ENCODE peak calls at places on chromosomes 4 and X, in eight cellular contexts. One of them, this sample, is unnamed.

GRCh38 chr4:156970501-156971167 is 965 bp downstream of the PDGFC start:
- DNase-seq in AG10803: peak
- DNase-seq in pancreas: peak
- DNase-seq in heart left ventricle: peak
- DNase-seq in choroid plexus epithelial cell: peak
- DNase-seq in GM06990: no peak
- DNase-seq in A549: peak
- DNase-seq in lung: peak
- DNase-seq in this sample: peak

GRCh38 chr4:8836664-8837171 is 34.9 kb downstream of the HMX1 start:
- DNase-seq in A549: no peak
- DNase-seq in pancreas: peak
- DNase-seq in heart left ventricle: peak
- DNase-seq in lung: no peak
- DNase-seq in choroid plexus epithelial cell: no peak
- DNase-seq in GM06990: no peak
- DNase-seq in AG10803: no peak
- DNase-seq in this sample: no peak

GRCh38 chr4:185754961-185755360 is 57.0 kb downstream of the SORBS2 start:
- DNase-seq in A549: no peak
- DNase-seq in pancreas: no peak
- DNase-seq in lung: peak
- DNase-seq in AG10803: no peak
- DNase-seq in choroid plexus epithelial cell: no peak
- DNase-seq in GM06990: no peak
- DNase-seq in heart left ventricle: no peak
- DNase-seq in this sample: no peak

GRCh38 chr4:77120888-77121508 is 36.0 kb upstream of the CCNG2 start:
- DNase-seq in GM06990: no peak
- DNase-seq in heart left ventricle: no peak
- DNase-seq in lung: no peak
- DNase-seq in A549: no peak
- DNase-seq in pancreas: no peak
- DNase-seq in AG10803: no peak
- DNase-seq in choroid plexus epithelial cell: peak
- DNase-seq in this sample: peak

GRCh38 chr4:15525080-15525479 is 55.4 kb downstream of the CC2D2A start:
- DNase-seq in A549: peak
- DNase-seq in choroid plexus epithelial cell: no peak
- DNase-seq in GM06990: no peak
- DNase-seq in AG10803: no peak
- DNase-seq in heart left ventricle: no peak
- DNase-seq in lung: no peak
- DNase-seq in pancreas: no peak
- DNase-seq in this sample: peak

GRCh38 chrX:68823413-68824151 is 5.2 kb upstream of the EFNB1 start:
- DNase-seq in choroid plexus epithelial cell: no peak
- DNase-seq in heart left ventricle: no peak
- DNase-seq in AG10803: no peak
- DNase-seq in A549: no peak
- DNase-seq in lung: peak
- DNase-seq in pancreas: no peak
- DNase-seq in GM06990: no peak
- DNase-seq in this sample: no peak

GRCh38 chrX:134026732-134027311 is 41.4 kb upstream of the GPC3 start:
- DNase-seq in heart left ventricle: peak
- DNase-seq in AG10803: peak
- DNase-seq in lung: peak
- DNase-seq in pancreas: no peak
- DNase-seq in GM06990: no peak
- DNase-seq in choroid plexus epithelial cell: peak
- DNase-seq in A549: peak
- DNase-seq in this sample: peak

GRCh38 chr4:39732728-39733127 is 34.8 kb downstream of the UBE2K start:
- DNase-seq in lung: no peak
- DNase-seq in GM06990: no peak
- DNase-seq in choroid plexus epithelial cell: peak
- DNase-seq in heart left ventricle: no peak
- DNase-seq in pancreas: no peak
- DNase-seq in A549: peak
- DNase-seq in AG10803: peak
- DNase-seq in this sample: peak

GRCh38 chr4:73525611-73526010 is 44.1 kb downstream of the AFM start:
- DNase-seq in lung: no peak
- DNase-seq in heart left ventricle: no peak
- DNase-seq in A549: no peak
- DNase-seq in GM06990: no peak
- DNase-seq in AG10803: no peak
- DNase-seq in pancreas: no peak
- DNase-seq in choroid plexus epithelial cell: no peak
- DNase-seq in this sample: no peak

GRCh38 chr4:81607947-81608346 is 136.2 kb upstream of the RASGEF1B start:
- DNase-seq in lung: no peak
- DNase-seq in choroid plexus epithelial cell: no peak
- DNase-seq in GM06990: no peak
- DNase-seq in pancreas: no peak
- DNase-seq in A549: no peak
- DNase-seq in heart left ventricle: no peak
- DNase-seq in AG10803: no peak
- DNase-seq in this sample: peak

GRCh38 chr4:159290321-159291030 is 187.6 kb downstream of the RAPGEF2 start:
- DNase-seq in AG10803: no peak
- DNase-seq in lung: no peak
- DNase-seq in GM06990: no peak
- DNase-seq in choroid plexus epithelial cell: peak
- DNase-seq in A549: no peak
- DNase-seq in heart left ventricle: no peak
- DNase-seq in pancreas: no peak
- DNase-seq in this sample: peak

GRCh38 chr4:146132445-146132844 is 43.1 kb upstream of the LSM6 start:
- DNase-seq in AG10803: no peak
- DNase-seq in GM06990: peak
- DNase-seq in A549: no peak
- DNase-seq in lung: no peak
- DNase-seq in heart left ventricle: no peak
- DNase-seq in choroid plexus epithelial cell: no peak
- DNase-seq in pancreas: no peak
- DNase-seq in this sample: peak

GRCh38 chr4:165207431-165208321 is at the start of gene KLHL2:
- DNase-seq in pancreas: peak
- DNase-seq in GM06990: peak
- DNase-seq in heart left ventricle: peak
- DNase-seq in A549: peak
- DNase-seq in lung: peak
- DNase-seq in choroid plexus epithelial cell: peak
- DNase-seq in AG10803: peak
- DNase-seq in this sample: peak

GRCh38 chrX:78957768-78958130 is 12.6 kb downstream of the P2RY10 start:
- DNase-seq in A549: no peak
- DNase-seq in choroid plexus epithelial cell: no peak
- DNase-seq in AG10803: no peak
- DNase-seq in GM06990: peak
- DNase-seq in heart left ventricle: no peak
- DNase-seq in lung: no peak
- DNase-seq in pancreas: no peak
- DNase-seq in this sample: no peak

GRCh38 chr4:83011779-83012630 is 1.4 kb upstream of the LIN54 start:
- DNase-seq in GM06990: peak
- DNase-seq in AG10803: peak
- DNase-seq in choroid plexus epithelial cell: peak
- DNase-seq in pancreas: peak
- DNase-seq in heart left ventricle: peak
- DNase-seq in A549: peak
- DNase-seq in lung: peak
- DNase-seq in this sample: peak

GRCh38 chr4:159137176-159137575 is 34.3 kb downstream of the RAPGEF2 start:
- DNase-seq in GM06990: no peak
- DNase-seq in A549: peak
- DNase-seq in lung: no peak
- DNase-seq in heart left ventricle: no peak
- DNase-seq in choroid plexus epithelial cell: no peak
- DNase-seq in pancreas: no peak
- DNase-seq in AG10803: no peak
- DNase-seq in this sample: peak

GRCh38 chr4:127870688-127871087 is 10.0 kb upstream of the PLK4 start:
- DNase-seq in choroid plexus epithelial cell: peak
- DNase-seq in pancreas: no peak
- DNase-seq in A549: peak
- DNase-seq in GM06990: no peak
- DNase-seq in heart left ventricle: no peak
- DNase-seq in AG10803: peak
- DNase-seq in lung: peak
- DNase-seq in this sample: peak

GRCh38 chr4:150570862-150571261 is 11.1 kb upstream of the MAB21L2 start:
- DNase-seq in lung: no peak
- DNase-seq in AG10803: no peak
- DNase-seq in choroid plexus epithelial cell: no peak
- DNase-seq in pancreas: no peak
- DNase-seq in A549: peak
- DNase-seq in heart left ventricle: no peak
- DNase-seq in GM06990: no peak
- DNase-seq in this sample: peak

GRCh38 chr4:15006416-15007024 is 4.2 kb downstream of the CPEB2 start:
- DNase-seq in choroid plexus epithelial cell: peak
- DNase-seq in GM06990: peak
- DNase-seq in AG10803: peak
- DNase-seq in A549: no peak
- DNase-seq in pancreas: no peak
- DNase-seq in heart left ventricle: no peak
- DNase-seq in lung: no peak
- DNase-seq in this sample: peak

GRCh38 chrX:37701588-37701987 is 16.0 kb downstream of the XK start:
- DNase-seq in lung: no peak
- DNase-seq in AG10803: no peak
- DNase-seq in A549: no peak
- DNase-seq in choroid plexus epithelial cell: no peak
- DNase-seq in heart left ventricle: no peak
- DNase-seq in pancreas: no peak
- DNase-seq in GM06990: no peak
- DNase-seq in this sample: no peak

GRCh38 chr4:143399113-143399949 is 62.7 kb downstream of the GAB1 start:
- DNase-seq in GM06990: no peak
- DNase-seq in lung: no peak
- DNase-seq in AG10803: peak
- DNase-seq in pancreas: no peak
- DNase-seq in choroid plexus epithelial cell: peak
- DNase-seq in A549: peak
- DNase-seq in heart left ventricle: no peak
- DNase-seq in this sample: peak

GRCh38 chr4:183842134-183842838 is 62.8 kb upstream of the STOX2 start:
- DNase-seq in A549: no peak
- DNase-seq in pancreas: no peak
- DNase-seq in GM06990: no peak
- DNase-seq in lung: no peak
- DNase-seq in heart left ventricle: no peak
- DNase-seq in choroid plexus epithelial cell: no peak
- DNase-seq in AG10803: no peak
- DNase-seq in this sample: no peak

GRCh38 chr4:103012085-103012484 is 7.4 kb downstream of the SLC9B1 start:
- DNase-seq in pancreas: no peak
- DNase-seq in GM06990: no peak
- DNase-seq in heart left ventricle: no peak
- DNase-seq in AG10803: peak
- DNase-seq in choroid plexus epithelial cell: peak
- DNase-seq in A549: no peak
- DNase-seq in lung: no peak
- DNase-seq in this sample: peak

DNA sequence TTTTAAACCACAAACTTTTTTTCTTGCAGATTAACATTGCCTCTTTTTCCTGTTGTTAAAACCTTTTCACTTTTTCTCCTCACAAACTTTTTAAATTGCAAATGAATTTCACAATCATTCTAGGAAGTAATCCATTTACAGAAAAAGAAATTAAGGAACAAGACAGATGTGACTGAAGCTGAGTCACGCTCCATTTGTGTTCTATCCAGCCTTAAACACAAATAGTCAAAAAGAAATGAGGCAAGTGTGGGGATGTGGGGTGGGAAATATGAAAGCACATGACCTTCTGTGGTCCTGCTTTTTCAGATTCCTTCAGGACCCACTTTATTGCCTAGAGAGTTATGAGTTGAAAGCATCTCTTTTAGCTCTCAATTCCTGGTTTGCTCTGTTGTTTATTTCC is 197.0 kb downstream of the ADGRL3 start:
- DNase-seq in GM06990: no peak
- DNase-seq in lung: no peak
- DNase-seq in pancreas: no peak
- DNase-seq in heart left ventricle: no peak
- DNase-seq in AG10803: no peak
- DNase-seq in A549: no peak
- DNase-seq in choroid plexus epithelial cell: peak
- DNase-seq in this sample: peak
- H3K4me3 ChIP-seq in GM06990: no peak
- H3K4me3 ChIP-seq in lung: no peak
- H3K4me3 ChIP-seq in pancreas: no peak
- H3K4me3 ChIP-seq in heart left ventricle: no peak
- H3K4me3 ChIP-seq in AG10803: no peak
- H3K4me3 ChIP-seq in A549: no peak
- H3K4me3 ChIP-seq in choroid plexus epithelial cell: no peak
- H3K4me3 ChIP-seq in this sample: no peak

GRCh38 chr4:121736735-121737351 is 28.1 kb downstream of the SMIM43 start:
- DNase-seq in A549: peak
- DNase-seq in choroid plexus epithelial cell: peak
- DNase-seq in lung: peak
- DNase-seq in GM06990: no peak
- DNase-seq in pancreas: no peak
- DNase-seq in heart left ventricle: no peak
- DNase-seq in AG10803: peak
- DNase-seq in this sample: peak
- TF ChIP-seq CTCF in A549: peak
- TF ChIP-seq CTCF in choroid plexus epithelial cell: peak
- TF ChIP-seq CTCF in lung: no peak
- TF ChIP-seq CTCF in GM06990: peak
- TF ChIP-seq CTCF in pancreas: peak
- TF ChIP-seq CTCF in heart left ventricle: peak
- TF ChIP-seq CTCF in AG10803: peak
- TF ChIP-seq CTCF in this sample: peak

DNA sequence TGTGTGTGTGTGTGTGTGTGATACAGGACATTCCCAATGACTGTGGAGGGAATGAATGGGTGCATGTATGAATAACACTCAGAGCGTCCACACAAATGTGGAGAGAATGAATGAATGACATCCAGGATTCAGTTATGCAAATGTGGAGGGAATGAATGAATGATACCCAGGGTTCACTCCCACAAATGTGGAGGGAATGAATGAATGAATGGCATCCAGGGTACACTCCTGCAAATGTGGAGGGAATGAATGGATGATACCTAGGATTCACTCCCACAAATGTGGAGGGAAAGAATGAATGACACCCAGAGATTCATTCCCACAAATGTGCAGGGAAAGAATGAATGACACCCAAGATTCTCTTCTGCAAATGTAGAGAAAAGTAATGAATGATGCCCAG is 36.0 kb upstream of the ASMTL start:
- DNase-seq in A549: no peak
- DNase-seq in AG10803: no peak
- DNase-seq in choroid plexus epithelial cell: no peak
- DNase-seq in GM06990: no peak
- DNase-seq in heart left ventricle: no peak
- DNase-seq in pancreas: no peak
- DNase-seq in lung: no peak
- DNase-seq in this sample: no peak
- H3K4me3 ChIP-seq in A549: no peak
- H3K4me3 ChIP-seq in AG10803: no peak
- H3K4me3 ChIP-seq in choroid plexus epithelial cell: no peak
- H3K4me3 ChIP-seq in GM06990: no peak
- H3K4me3 ChIP-seq in heart left ventricle: no peak
- H3K4me3 ChIP-seq in pancreas: no peak
- H3K4me3 ChIP-seq in lung: no peak
- H3K4me3 ChIP-seq in this sample: no peak

GRCh38 chr4:11218692-11219091 is 210.0 kb downstream of the HS3ST1 start:
- DNase-seq in GM06990: no peak
- DNase-seq in pancreas: no peak
- DNase-seq in heart left ventricle: no peak
- DNase-seq in AG10803: no peak
- DNase-seq in A549: no peak
- DNase-seq in lung: no peak
- DNase-seq in choroid plexus epithelial cell: peak
- DNase-seq in this sample: peak
- TF ChIP-seq CTCF in GM06990: no peak
- TF ChIP-seq CTCF in pancreas: no peak
- TF ChIP-seq CTCF in heart left ventricle: no peak
- TF ChIP-seq CTCF in AG10803: no peak
- TF ChIP-seq CTCF in A549: no peak
- TF ChIP-seq CTCF in lung: no peak
- TF ChIP-seq CTCF in choroid plexus epithelial cell: peak
- TF ChIP-seq CTCF in this sample: peak

This sample was measured in epithelial cell of esophagus.